ENCODE peak calls at places on chromosome 18, in seven cellular contexts. I is endodermal cell, V is HCT116, F is mammary epithelial cell, O is body of pancreas, P is astrocyte, A is cardiac muscle cell. L is an unnamed sample. For H3K27me3, the result is how much of the 10 kb centered on the place peaks cover.

GRCh38 chr18:4869101-4869500 is 328.0 kb downstream of the AKAIN1 start:
- DNase-seq in I (no peak), V (no peak), F (no peak), O (no peak), P (no peak), A (no peak), L (peak)

GRCh38 chr18:995641-996040 is 91.0 kb downstream of the ADCYAP1 start:
- DNase-seq in I (no peak), V (no peak), F (peak), O (no peak), P (peak), A (peak), L (no peak)

GRCh38 chr18:48983793-48984437 is 33.1 kb upstream of the SMAD7 start:
- DNase-seq in I (peak), V (no peak), F (no peak), O (no peak), P (no peak), A (peak), L (peak)

GRCh38 chr18:33097126-33097525 is 324.3 kb upstream of the KLHL14 start:
- DNase-seq in I (no peak), V (no peak), F (no peak), O (no peak), P (peak), A (no peak), L (no peak)

GRCh38 chr18:72700961-72701710 is 157.0 kb upstream of the CBLN2 start:
- DNase-seq in I (no peak), V (no peak), F (peak), O (no peak), P (peak), A (peak), L (no peak)

GRCh38 chr18:26549486-26550435 is 1.4 kb upstream of the KCTD1 start:
- DNase-seq in I (peak), V (peak), F (peak), O (peak), P (peak), A (peak), L (peak)

GRCh38 chr18:14930576-14930975 is 182.6 kb downstream of the ANKRD30B start:
- DNase-seq in I (no peak), V (no peak), F (no peak), O (no peak), P (no peak), A (no peak), L (no peak)

GRCh38 chr18:49321800-49322461 is 138.5 kb downstream of the DYM start:
- DNase-seq in I (no peak), V (no peak), F (peak), O (no peak), P (peak), A (peak), L (no peak)

GRCh38 chr18:31301201-31301655 is 16.7 kb upstream of the DSG1 start:
- DNase-seq in I (peak), V (no peak), F (peak), O (peak), P (peak), A (peak), L (peak)

GRCh38 chr18:59546164-59546563 is 151.1 kb downstream of the CCBE1 start:
- DNase-seq in I (no peak), V (no peak), F (peak), O (no peak), P (peak), A (peak), L (no peak)

GRCh38 chr18:36769611-36770314 is 59.0 kb downstream of the TPGS2 start:
- DNase-seq in I (peak), V (peak), F (no peak), O (peak), P (no peak), A (peak), L (peak)

GRCh38 chr18:41666251-41666650 is 288.8 kb upstream of the PIK3C3 start:
- DNase-seq in I (no peak), V (no peak), F (no peak), O (no peak), P (no peak), A (peak), L (peak)

GRCh38 chr18:61643884-61644647 is 248.7 kb downstream of the RNF152 start:
- DNase-seq in I (no peak), V (no peak), F (no peak), O (no peak), P (no peak), A (no peak), L (no peak)

GRCh38 chr18:9474103-9474982 is 970 bp upstream of the RALBP1 start:
- DNase-seq in I (peak), V (peak), F (no peak), O (no peak), P (peak), A (peak), L (peak)

GRCh38 chr18:72601944-72602343 is 57.8 kb upstream of the CBLN2 start:
- DNase-seq in I (peak), V (no peak), F (no peak), O (no peak), P (no peak), A (no peak), L (no peak)

GRCh38 chr18:46053368-46054095 is 18.5 kb downstream of the PSTPIP2 start:
- DNase-seq in I (no peak), V (no peak), F (no peak), O (no peak), P (no peak), A (no peak), L (no peak)

GRCh38 chr18:59139291-59139614 is 431 bp upstream of the SEC11C start:
- DNase-seq in I (peak), V (peak), F (no peak), O (peak), P (peak), A (peak), L (peak)

GRCh38 chr18:74630804-74631203 is 33.1 kb downstream of the ZNF407 start:
- DNase-seq in I (no peak), V (no peak), F (no peak), O (no peak), P (no peak), A (no peak), L (no peak)

GRCh38 chr18:11005528-11005927 is 143.8 kb downstream of the PIEZO2 start:
- DNase-seq in I (peak), V (no peak), F (peak), O (peak), P (peak), A (peak), L (no peak)

GRCh38 chr18:6859676-6860422 is 130.3 kb downstream of the ARHGAP28 start:
- DNase-seq in I (no peak), V (no peak), F (no peak), O (no peak), P (no peak), A (no peak), L (no peak)

GRCh38 chr18:68520406-68521075 is 194.4 kb downstream of the TMX3 start:
- DNase-seq in I (no peak), V (no peak), F (peak), O (no peak), P (peak), A (peak), L (peak)

GRCh38 chr18:24197412-24197811 is 58.5 kb downstream of the CABYR start:
- DNase-seq in I (no peak), V (no peak), F (no peak), O (no peak), P (peak), A (no peak), L (no peak)

GRCh38 chr18:22172594-22173049 is 3.2 kb downstream of the GATA6 start:
- DNase-seq in I (peak), V (no peak), F (no peak), O (peak), P (no peak), A (no peak), L (no peak)
- H3K27me3 ChIP-seq in I (under half), V (under half), F (under half), O (under half), P (under half), A (under half), L (under half)

GRCh38 chr18:78972385-78972918 is 7.2 kb upstream of the SALL3 start:
- DNase-seq in I (no peak), V (no peak), F (no peak), O (no peak), P (no peak), A (no peak), L (no peak)

GRCh38 chr18:78973357-78974083 is 6.1 kb upstream of the SALL3 start:
- DNase-seq in I (peak), V (no peak), F (no peak), O (no peak), P (no peak), A (no peak), L (no peak)

GRCh38 chr18:78974115-78974740 is 5.4 kb upstream of the SALL3 start:
- DNase-seq in I (peak), V (no peak), F (no peak), O (no peak), P (no peak), A (no peak), L (no peak)

GRCh38 chr18:78971511-78972245 is 7.9 kb upstream of the SALL3 start:
- DNase-seq in I (no peak), V (no peak), F (no peak), O (no peak), P (no peak), A (no peak), L (no peak)

DNA sequence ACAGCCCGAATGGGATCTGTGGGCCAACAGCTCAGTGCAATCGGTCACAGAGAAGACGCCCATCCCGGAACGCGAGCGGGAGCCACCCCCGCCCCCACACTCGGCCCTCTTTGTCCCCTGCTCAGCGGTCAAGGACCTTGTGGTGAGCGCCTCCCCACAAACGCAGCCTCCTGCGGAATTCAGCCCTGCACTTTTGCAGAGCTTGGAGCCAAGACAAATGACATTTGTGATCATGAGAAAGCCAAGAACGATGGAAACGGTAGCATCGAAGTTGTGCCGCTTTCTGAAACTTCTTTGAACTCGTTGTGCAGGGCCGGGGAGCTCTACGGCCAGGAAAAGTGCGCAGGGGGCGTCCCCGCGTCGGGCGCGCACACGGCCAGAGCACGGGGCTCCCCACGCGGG is 6.7 kb upstream of the SALL3 start:
- DNase-seq in I (peak), V (no peak), F (no peak), O (no peak), P (no peak), A (no peak), L (no peak)
- H3K27me3 ChIP-seq in I (half or more), V (under half), F (under half), O (under half), P (half or more), A (half or more), L (under half)

GRCh38 chr18:57190026-57190425 is 43.1 kb downstream of the BOD1L2 start:
- DNase-seq in I (no peak), V (no peak), F (no peak), O (no peak), P (no peak), A (no peak), L (no peak)
- H3K27me3 ChIP-seq in I (under half), V (under half), F (under half), O (under half), P (under half), A (under half), L (under half)

DNA sequence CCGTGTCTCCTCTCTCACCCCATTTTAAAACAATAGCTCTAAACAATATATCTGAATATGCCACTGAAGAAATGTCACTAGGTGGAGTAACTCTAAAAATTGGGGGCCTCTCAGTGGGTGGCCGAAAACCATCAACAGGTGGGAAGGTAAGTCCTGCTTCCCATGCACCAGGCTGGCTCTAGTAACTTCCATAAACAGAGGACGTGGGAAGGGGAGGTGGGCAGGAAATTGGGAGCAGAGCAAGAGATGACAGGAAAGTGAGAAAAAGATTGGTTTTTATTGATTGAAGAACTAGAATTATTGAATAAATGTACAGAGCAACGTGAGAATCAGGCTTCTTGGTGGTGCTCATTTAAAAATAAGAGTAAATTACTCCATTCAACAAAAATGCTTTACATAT is 170.4 kb downstream of the SOCS6 start:
- DNase-seq in I (no peak), V (no peak), F (no peak), O (no peak), P (no peak), A (no peak), L (no peak)
- H3K27me3 ChIP-seq in I (under half), V (under half), F (under half), O (under half), P (under half), A (under half), L (under half)

GRCh38 chr18:57801379-57802165 is 1.5 kb downstream of the ATP8B1 start:
- DNase-seq in I (peak), V (no peak), F (no peak), O (peak), P (no peak), A (no peak), L (no peak)
- H3K27me3 ChIP-seq in I (half or more), V (under half), F (under half), O (under half), P (under half), A (half or more), L (half or more)

DNA sequence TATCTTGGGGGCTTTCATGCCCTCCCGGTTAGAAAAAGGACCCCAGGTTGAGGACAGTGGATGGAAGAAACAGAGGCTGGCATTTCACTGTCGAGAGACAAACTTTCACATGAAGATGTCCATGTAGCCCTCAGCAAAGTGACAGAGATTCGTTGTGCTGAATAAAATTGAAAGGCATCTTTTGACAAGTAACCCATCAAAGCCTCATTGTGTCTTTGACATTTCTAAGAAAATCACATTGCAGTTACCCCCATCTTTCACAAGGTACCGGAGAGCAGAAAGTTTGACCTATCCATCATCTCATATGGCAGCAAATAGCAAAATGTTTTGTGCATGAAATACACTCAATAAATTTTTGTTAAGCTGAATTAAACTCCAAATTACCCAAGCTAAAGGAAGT is 2.0 kb upstream of the MBP start:
- DNase-seq in I (no peak), V (no peak), F (no peak), O (no peak), P (no peak), A (no peak), L (no peak)
- H3K27me3 ChIP-seq in I (under half), V (under half), F (under half), O (under half), P (under half), A (half or more), L (under half)

DNA sequence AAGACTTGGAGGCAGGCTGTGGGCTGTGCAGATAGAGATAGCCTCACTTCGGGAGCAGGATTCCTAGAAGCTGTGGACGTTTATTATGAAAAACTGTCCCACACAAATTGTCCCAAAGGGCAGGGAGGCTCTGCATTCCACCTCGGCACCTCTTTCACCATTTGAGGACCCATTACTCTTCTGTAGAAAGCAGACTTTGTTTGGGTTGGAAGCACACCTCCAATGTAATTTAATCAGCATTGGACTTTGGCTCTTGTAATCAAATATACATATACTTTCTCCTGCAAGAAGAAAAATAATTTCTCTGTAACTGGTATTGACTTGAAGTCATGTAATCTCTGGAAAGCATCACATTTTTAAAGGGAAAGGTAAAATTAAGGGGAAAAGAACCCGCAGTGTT is 8.5 kb downstream of the ONECUT2 start:
- DNase-seq in I (no peak), V (no peak), F (no peak), O (no peak), P (no peak), A (no peak), L (no peak)
- H3K27me3 ChIP-seq in I (half or more), V (under half), F (under half), O (under half), P (half or more), A (half or more), L (under half)